ENCODE peak calls at places on chromosome 21, in ten cellular contexts. C is aorta; R is CD4-positive, alpha-beta memory T cell; J is left ventricle myocardium inferior; Z is CD8-positive, alpha-beta T cell; M is A549; S is CD4-positive, CD25-positive, alpha-beta regulatory T cell; L is Karpas-422; V is BE2C; B is heart right ventricle. E is an unnamed sample.

GRCh38 chr21:38303300-38303699 is 46.5 kb downstream of the KCNJ15 start:
- DNase-seq in C (peak; percentile 83), R (no peak), J (no peak), Z (no peak), M (peak; percentile 14), S (no peak), L (no peak), V (no peak), B (no peak), E (no peak)

GRCh38 chr21:21052672-21053071 is 54.5 kb downstream of the NCAM2 start:
- DNase-seq in C (no peak), R (no peak), J (no peak), Z (no peak), M (no peak), S (no peak), L (no peak), V (no peak), B (no peak), E (no peak)

GRCh38 chr21:36834192-36834591 is 132.3 kb downstream of the HLCS start:
- DNase-seq in C (no peak), R (no peak), J (no peak), Z (no peak), M (no peak), S (no peak), L (no peak), V (no peak), B (no peak), E (no peak)

GRCh38 chr21:17053321-17053720 is 459.5 kb upstream of the CXADR start:
- DNase-seq in C (no peak), R (no peak), J (no peak), Z (no peak), M (no peak), S (no peak), L (no peak), V (no peak), B (no peak), E (no peak)

GRCh38 chr21:27532081-27532480 is 565.2 kb upstream of the ADAMTS5 start:
- DNase-seq in C (no peak), R (no peak), J (no peak), Z (no peak), M (peak; percentile 0), S (no peak), L (no peak), V (no peak), B (no peak), E (no peak)

GRCh38 chr21:16002872-16003466 is 273.2 kb downstream of the USP25 start:
- DNase-seq in C (no peak), R (no peak), J (no peak), Z (no peak), M (no peak), S (no peak), L (no peak), V (no peak), B (no peak), E (no peak)

GRCh38 chr21:46667735-46668380 is 32.4 kb downstream of the PRMT2 start:
- DNase-seq in C (peak; percentile 79), R (no peak), J (no peak), Z (no peak), M (no peak), S (peak; percentile 40), L (peak; percentile 51), V (peak; percentile 43), B (no peak), E (no peak)

GRCh38 chr21:26506951-26507350 is 66.1 kb downstream of the CYYR1 start:
- DNase-seq in C (no peak), R (no peak), J (no peak), Z (no peak), M (no peak), S (no peak), L (no peak), V (no peak), B (no peak), E (no peak)

GRCh38 chr21:33854604-33855003 is 61.0 kb downstream of the ATP5PO start:
- DNase-seq in C (no peak), R (no peak), J (no peak), Z (no peak), M (peak; percentile 15), S (no peak), L (no peak), V (no peak), B (no peak), E (no peak)

GRCh38 chr21:38476385-38476784 is 21.9 kb downstream of the ERG start:
- DNase-seq in C (no peak), R (no peak), J (no peak), Z (no peak), M (no peak), S (no peak), L (no peak), V (no peak), B (peak; percentile 66), E (no peak)

GRCh38 chr21:36813071-36813470 is 114.2 kb downstream of the SIM2 start:
- DNase-seq in C (no peak), R (no peak), J (no peak), Z (no peak), M (no peak), S (no peak), L (no peak), V (no peak), B (no peak), E (no peak)

GRCh38 chr21:37675202-37675801 is 241.0 kb downstream of the KCNJ6 start:
- DNase-seq in C (peak; percentile 91), R (peak; percentile 42), J (peak; percentile 60), Z (peak; percentile 65), M (peak; percentile 14), S (peak; percentile 53), L (peak; percentile 75), V (peak; percentile 75), B (peak; percentile 48), E (no peak)

GRCh38 chr21:38486221-38486620 is 12.1 kb downstream of the ERG start:
- DNase-seq in C (no peak), R (no peak), J (no peak), Z (no peak), M (no peak), S (no peak), L (no peak), V (no peak), B (no peak), E (no peak)

GRCh38 chr21:38384246-38384576 is 114.1 kb downstream of the ERG start:
- DNase-seq in C (no peak), R (no peak), J (no peak), Z (no peak), M (no peak), S (no peak), L (no peak), V (no peak), B (no peak), E (no peak)

GRCh38 chr21:42572906-42573495 is 59.3 kb downstream of the SLC37A1 start:
- DNase-seq in C (no peak), R (no peak), J (no peak), Z (peak; percentile 45), M (no peak), S (no peak), L (no peak), V (no peak), B (no peak), E (no peak)

GRCh38 chr21:17089121-17089520 is 423.7 kb upstream of the CXADR start:
- DNase-seq in C (no peak), R (no peak), J (no peak), Z (no peak), M (no peak), S (no peak), L (no peak), V (no peak), B (no peak), E (no peak)

GRCh38 chr21:27189870-27190269 is 223.0 kb upstream of the ADAMTS5 start:
- DNase-seq in C (no peak), R (no peak), J (no peak), Z (no peak), M (no peak), S (no peak), L (no peak), V (no peak), B (no peak), E (no peak)

GRCh38 chr21:25283720-25284119 is 323.6 kb downstream of the MRPL39 start:
- DNase-seq in C (no peak), R (no peak), J (no peak), Z (no peak), M (no peak), S (peak; percentile 20), L (peak; percentile 59), V (peak; percentile 25), B (no peak), E (no peak)

GRCh38 chr21:15968911-15969310 is 239.1 kb downstream of the USP25 start:
- DNase-seq in C (no peak), R (no peak), J (no peak), Z (no peak), M (no peak), S (no peak), L (no peak), V (no peak), B (no peak), E (no peak)

GRCh38 chr21:36962098-36962780 is 4.2 kb downstream of the HLCS start:
- DNase-seq in C (no peak), R (no peak), J (no peak), Z (no peak), M (no peak), S (no peak), L (no peak), V (no peak), B (no peak), E (no peak)

GRCh38 chr21:32940079-32941014 is 85.4 kb upstream of the OLIG2 start:
- DNase-seq in C (no peak), R (peak; percentile 48), J (no peak), Z (peak; percentile 58), M (peak; percentile 7), S (peak; percentile 60), L (peak; percentile 81), V (peak; percentile 47), B (peak; percentile 40), E (no peak)

GRCh38 chr21:14878971-14879370 is 185.8 kb downstream of the NRIP1 start:
- DNase-seq in C (no peak), R (no peak), J (no peak), Z (no peak), M (no peak), S (no peak), L (no peak), V (no peak), B (no peak), E (no peak)
- H3K4me1 ChIP-seq in C (no peaks in the 10 kb centered on the region), R (no peaks in the 10 kb centered on the region), J (peaks cover 51% of the 10 kb centered on the region), Z (no peaks in the 10 kb centered on the region), M (peaks cover 67% of the 10 kb centered on the region), S (no peaks in the 10 kb centered on the region), L (no peaks in the 10 kb centered on the region), V (no peaks in the 10 kb centered on the region), B (peaks cover 14% of the 10 kb centered on the region), E (peaks cover 16% of the 10 kb centered on the region)

GRCh38 chr21:41369105-41369914 is 7.5 kb downstream of the MX2 start:
- DNase-seq in C (peak; percentile 78), R (no peak), J (peak; percentile 49), Z (peak; percentile 73), M (no peak), S (peak; percentile 51), L (peak; percentile 88), V (no peak), B (peak; percentile 65), E (no peak)
- H3K4me3 ChIP-seq in C (no peak overlapping the region), R (peak overlapping the region; percentile 57), J (peak overlapping the region; percentile 64), Z (peak overlapping the region; percentile 66), M (no peak overlapping the region), S (peak overlapping the region; percentile 81), L (peak overlapping the region; percentile 57), V (no peak overlapping the region), B (peak overlapping the region; percentile 43), E (peak overlapping the region; percentile 8)

GRCh38 chr21:44917446-44918106 is 3.1 kb downstream of the ITGB2 start:
- DNase-seq in C (no peak), R (no peak), J (peak; percentile 12), Z (no peak), M (no peak), S (no peak), L (no peak), V (no peak), B (no peak), E (no peak)
- H3K4me1 ChIP-seq in C (no peaks in the 10 kb centered on the region), R (peaks cover 78% of the 10 kb centered on the region), J (no peaks in the 10 kb centered on the region), Z (peaks cover 75% of the 10 kb centered on the region), M (peaks cover 29% of the 10 kb centered on the region), S (peaks cover 96% of the 10 kb centered on the region), L (peaks cover 79% of the 10 kb centered on the region), V (no peaks in the 10 kb centered on the region), B (no peaks in the 10 kb centered on the region), E (peaks cover 15% of the 10 kb centered on the region)

GRCh38 chr21:31186916-31187315 is 148.6 kb upstream of the KRTAP19-8 start:
- DNase-seq in C (no peak), R (peak; percentile 29), J (no peak), Z (no peak), M (no peak), S (peak; percentile 81), L (no peak), V (no peak), B (no peak), E (no peak)
- H3K4me3 ChIP-seq in C (no peak overlapping the region), R (peak overlapping the region; percentile 70), J (no peak overlapping the region), Z (no peak overlapping the region), M (no peak overlapping the region), S (peak overlapping the region; percentile 99), L (no peak overlapping the region), V (no peak overlapping the region), B (no peak overlapping the region), E (no peak overlapping the region)

E was measured in esophagus squamous epithelium.